ENCODE peak calls at places on chromosomes 5 and 9, in nine cellular contexts. O, C, U, G, F, H, Q, J and X are unnamed samples.

GRCh38 chr5:37283214-37283820 is 34.1 kb upstream of the CPLANE1 start:
- DNase-seq in H (no peak), J (no peak), F (no peak), O (no peak), G (no peak), C (no peak), U (no peak), Q (no peak), X (no peak)

GRCh38 chr9:1198085-1198484 is 147.9 kb downstream of the DMRT2 start:
- DNase-seq in U (peak; percentile 62), G (no peak), Q (no peak), C (no peak), J (peak; percentile 20), H (peak; percentile 34), O (no peak), F (peak; percentile 6), X (no peak)

GRCh38 chr5:134920848-134921575 is 16.1 kb downstream of the PCBD2 start:
- DNase-seq in C (no peak), U (no peak), H (no peak), F (no peak), J (no peak), Q (no peak), G (no peak), O (no peak), X (no peak)

GRCh38 chr9:128414461-128414860 is 6.2 kb upstream of the CERCAM start:
- DNase-seq in J (no peak), Q (no peak), C (no peak), U (no peak), G (no peak), O (no peak), H (no peak), F (no peak), X (peak; percentile 64)

GRCh38 chr9:101479337-101480045 is 43.9 kb upstream of the ALDOB start:
- DNase-seq in H (no peak), F (peak; percentile 10), J (no peak), U (no peak), O (no peak), C (no peak), G (no peak), Q (no peak), X (no peak)

GRCh38 chr9:76904661-76905457 is 1.1 kb downstream of the PRUNE2 start:
- DNase-seq in C (no peak), U (peak; percentile 28), O (no peak), J (no peak), H (no peak), Q (no peak), G (no peak), F (no peak), X (no peak)

GRCh38 chr9:113530942-113531341 is 67.4 kb downstream of the RGS3 start:
- DNase-seq in O (no peak), F (no peak), C (no peak), J (no peak), H (no peak), Q (no peak), U (no peak), G (no peak), X (no peak)

GRCh38 chr5:157369507-157369906 is 90.5 kb upstream of the NIPAL4 start:
- DNase-seq in H (no peak), C (no peak), Q (no peak), G (no peak), U (no peak), J (no peak), F (no peak), O (no peak), X (no peak)

GRCh38 chr9:70218767-70219166 is 40.0 kb upstream of the SMC5 start:
- DNase-seq in C (no peak), G (no peak), U (peak; percentile 78), O (no peak), Q (no peak), H (peak; percentile 87), J (no peak), F (peak; percentile 63), X (no peak)

GRCh38 chr5:177491429-177491945 is 5.9 kb downstream of the PDLIM7 start:
- DNase-seq in U (peak; percentile 62), O (no peak), F (peak; percentile 53), J (no peak), C (no peak), Q (peak; percentile 11), G (no peak), H (no peak), X (peak; percentile 78)

GRCh38 chr9:17613723-17614122 is 34.9 kb downstream of the SH3GL2 start:
- DNase-seq in C (no peak), O (no peak), U (peak; percentile 47), G (no peak), H (peak; percentile 82), J (no peak), Q (no peak), F (peak; percentile 87), X (no peak)

GRCh38 chr5:141493500-141494422 is 4.9 kb downstream of the PCDHGC5 start:
- DNase-seq in C (no peak), H (peak; percentile 65), G (no peak), Q (no peak), F (peak; percentile 80), U (peak; percentile 76), J (no peak), O (no peak), X (no peak)

GRCh38 chr5:176474476-176474875 is 26.3 kb downstream of the FAF2 start:
- DNase-seq in F (peak; percentile 41), Q (no peak), H (peak; percentile 56), U (peak; percentile 42), C (no peak), O (no peak), J (no peak), G (no peak), X (no peak)

GRCh38 chr5:10885026-10885425 is 124.0 kb upstream of the DAP start:
- DNase-seq in U (peak; percentile 22), J (peak; percentile 99), H (peak; percentile 78), Q (no peak), C (no peak), O (no peak), G (no peak), F (peak; percentile 96), X (no peak)

GRCh38 chr9:36006541-36006940 is 30.2 kb upstream of the RECK start:
- DNase-seq in H (no peak), Q (no peak), U (no peak), G (no peak), O (no peak), C (no peak), J (no peak), F (no peak), X (no peak)

GRCh38 chr5:80083115-80083890 is 48.2 kb downstream of the THBS4 start:
- DNase-seq in H (peak; percentile 72), G (no peak), Q (peak; percentile 4), U (peak; percentile 77), C (no peak), F (peak; percentile 75), O (no peak), J (peak; percentile 36), X (peak; percentile 74)

GRCh38 chr9:224540-225520 is 10.2 kb downstream of the DOCK8 start:
- DNase-seq in G (no peak), H (no peak), Q (no peak), U (no peak), C (no peak), F (no peak), J (no peak), O (no peak), X (no peak)

GRCh38 chr5:75051217-75051751 is 1.1 kb downstream of the GCNT4 start:
- DNase-seq in F (no peak), C (peak; percentile 12), J (no peak), O (no peak), Q (peak; percentile 42), G (no peak), U (peak; percentile 14), H (no peak), X (no peak)

GRCh38 chr5:142814122-142814521 is 43.9 kb downstream of the ARHGAP26 start:
- DNase-seq in J (no peak), C (no peak), F (no peak), O (no peak), Q (no peak), U (no peak), H (no peak), G (no peak), X (no peak)

GRCh38 chr9:3920586-3921582 is 379.0 kb downstream of the GLIS3 start:
- DNase-seq in J (no peak), C (no peak), Q (no peak), G (no peak), O (no peak), H (peak; percentile 15), F (no peak), U (no peak), X (no peak)

GRCh38 chr9:130780415-130780814 is 54.6 kb upstream of the ABL1 start:
- DNase-seq in F (no peak), C (no peak), J (no peak), H (no peak), Q (no peak), G (no peak), O (no peak), U (no peak), X (no peak)

GRCh38 chr5:72525816-72526215 is 18.6 kb upstream of the ZNF366 start:
- DNase-seq in F (peak; percentile 27), H (peak; percentile 77), G (no peak), O (no peak), Q (no peak), J (no peak), U (peak; percentile 91), C (no peak), X (no peak)

GRCh38 chr9:131254107-131254491 is 22.2 kb downstream of the FAM78A start:
- DNase-seq in O (no peak), F (no peak), G (no peak), U (no peak), J (no peak), C (no peak), H (no peak), Q (no peak), X (no peak)